ENCODE peak calls at places on chromosomes 1 and 21, in nine cellular contexts. H is stimulated activated naive CD8-positive, alpha-beta T cell treated with anti-CD3 and anti-CD28 coated beads, Interleukin-15, Interleukin-2, amounts not matched to agents 100 U/mL and 50 U/mL, for 24 hours; K is OCI-LY7; Z is BE2C; R is pons; S is PC-3; T is lung microvascular endothelial cell; N is activated CD4-positive, alpha-beta T cell treated with anti-CD3 and anti-CD28 coated beads, Interleukin-2, amount 50 U/mL, for 48 hours; Q is activated CD8-positive, alpha-beta memory T cell treated with anti-CD3 and anti-CD28 coated beads, Interleukin-2, amount 10 ng/mL, durations not matched to agents 7 days and 5 days. W is an unnamed sample.

GRCh38 chr1:231883382-231883781 is 256.8 kb downstream of the DISC1 start:
- DNase-seq in Z (no peak), Q (no peak), R (no peak), K (no peak), S (no peak), H (no peak), N (no peak), T (no peak), W (peak; percentile 37)

GRCh38 chr1:198465201-198466144 is 75.0 kb downstream of the ATP6V1G3 start:
- DNase-seq in Q (no peak), K (peak; percentile 62), Z (no peak), S (peak; percentile 74), H (no peak), T (peak; percentile 77), R (peak; percentile 65), N (no peak), W (peak; percentile 60)

GRCh38 chr21:44337941-44338895 is 972 bp downstream of the CFAP410 start:
- DNase-seq in S (peak; percentile 66), Z (peak; percentile 69), Q (peak; percentile 61), K (peak; percentile 47), N (peak; percentile 35), T (peak; percentile 57), R (peak; percentile 84), H (no peak), W (peak; percentile 61)

GRCh38 chr1:201229771-201230635 is 39.4 kb downstream of the IGFN1 start:
- DNase-seq in N (no peak), S (peak; percentile 99), R (no peak), K (no peak), H (no peak), Z (no peak), Q (no peak), T (no peak), W (no peak)

GRCh38 chr1:165633624-165634023 is 2.6 kb downstream of the MGST3 start:
- DNase-seq in Q (peak; percentile 37), K (peak; percentile 17), R (no peak), T (peak; percentile 22), H (no peak), N (no peak), Z (no peak), S (peak; percentile 38), W (no peak)

GRCh38 chr1:61254629-61255323 is 172.4 kb downstream of the NFIA start:
- DNase-seq in K (no peak), N (no peak), T (peak; percentile 64), H (no peak), Q (peak; percentile 42), R (peak; percentile 79), S (peak; percentile 44), Z (peak; percentile 44), W (no peak)

GRCh38 chr1:236070753-236071152 is 5.9 kb upstream of the NID1 start:
- DNase-seq in R (no peak), N (no peak), Q (no peak), S (no peak), H (no peak), K (no peak), T (no peak), Z (no peak), W (no peak)

GRCh38 chr1:19452221-19452663 is 33.1 kb downstream of the CAPZB start:
- DNase-seq in T (peak; percentile 24), Z (no peak), N (no peak), H (no peak), Q (no peak), K (no peak), R (no peak), S (no peak), W (no peak)

GRCh38 chr1:167631987-167632680 is 2.1 kb downstream of the RCSD1 start:
- DNase-seq in H (peak; percentile 45), R (peak; percentile 52), Q (peak; percentile 77), N (peak; percentile 42), S (no peak), K (peak; percentile 75), T (no peak), Z (no peak), W (no peak)

GRCh38 chr1:87478231-87478630 is 149.6 kb downstream of the LMO4 start:
- DNase-seq in T (no peak), Z (no peak), Q (no peak), R (peak; percentile 58), H (no peak), N (no peak), S (peak; percentile 28), K (no peak), W (no peak)

GRCh38 chr1:41862411-41863221 is 56.1 kb downstream of the HIVEP3 start:
- DNase-seq in Q (peak; percentile 67), T (peak; percentile 75), Z (no peak), H (peak; percentile 64), N (peak; percentile 61), R (no peak), K (no peak), S (peak; percentile 96), W (no peak)

GRCh38 chr1:110770832-110771231 is 96.1 kb upstream of the KCNA3 start:
- DNase-seq in Q (no peak), Z (no peak), R (no peak), N (no peak), T (no peak), S (peak; percentile 22), H (no peak), K (no peak), W (no peak)

GRCh38 chr1:77063118-77063517 is 156.1 kb downstream of the PIGK start:
- DNase-seq in Q (no peak), S (peak; percentile 12), R (no peak), K (no peak), H (no peak), T (peak; percentile 27), N (no peak), Z (no peak), W (no peak)

GRCh38 chr1:98221926-98222325 is 301.1 kb upstream of the DPYD start:
- DNase-seq in S (no peak), T (peak; percentile 77), Q (no peak), H (no peak), K (no peak), Z (peak; percentile 53), N (no peak), R (peak; percentile 28), W (no peak)

GRCh38 chr1:226397011-226397926 is 10.6 kb downstream of the PARP1 start:
- DNase-seq in Q (no peak), T (no peak), S (no peak), R (no peak), Z (no peak), K (no peak), N (no peak), H (no peak), W (no peak)

GRCh38 chr1:169690489-169690888 is 20.9 kb downstream of the SELL start:
- DNase-seq in Z (no peak), N (no peak), R (no peak), H (no peak), S (no peak), Q (no peak), T (no peak), K (no peak), W (no peak)

GRCh38 chr1:17790383-17791054 is 35.4 kb downstream of the ACTL8 start:
- DNase-seq in T (no peak), Z (no peak), R (no peak), K (no peak), N (no peak), Q (no peak), S (no peak), H (no peak), W (no peak)

GRCh38 chr21:43600642-43601397 is 58.5 kb downstream of the HSF2BP start:
- DNase-seq in Q (no peak), K (no peak), Z (peak; percentile 27), H (no peak), T (no peak), R (no peak), S (peak; percentile 92), N (no peak), W (no peak)

GRCh38 chr1:2257245-2257627 is 29.1 kb downstream of the SKI start:
- DNase-seq in Z (no peak), H (no peak), R (peak; percentile 90), S (no peak), T (no peak), Q (no peak), N (no peak), K (no peak), W (no peak)

GRCh38 chr1:112618721-112619517 is at the start of gene ST7L:
- DNase-seq in S (peak; percentile 63), R (peak; percentile 85), K (peak; percentile 69), H (peak; percentile 69), Z (peak; percentile 84), T (peak; percentile 81), N (peak; percentile 56), Q (peak; percentile 74), W (peak; percentile 80)

GRCh38 chr1:201354151-201354900 is 23.2 kb downstream of the TNNT2 start:
- DNase-seq in Q (no peak), K (no peak), S (no peak), R (no peak), N (no peak), H (no peak), T (no peak), Z (no peak), W (no peak)

GRCh38 chr1:168431882-168432281 is 111.9 kb downstream of the XCL2 start:
- DNase-seq in Q (peak; percentile 36), S (no peak), T (no peak), Z (no peak), R (no peak), H (no peak), N (no peak), K (no peak), W (no peak)

GRCh38 chr1:198109316-198109715 is 47.5 kb upstream of the NEK7 start:
- DNase-seq in K (no peak), Q (no peak), T (no peak), R (no peak), N (no peak), S (peak; percentile 10), H (no peak), Z (no peak), W (no peak)

GRCh38 chr1:233665575-233666270 is 51.8 kb downstream of the KCNK1 start:
- DNase-seq in T (no peak), S (no peak), Z (no peak), H (no peak), R (no peak), N (no peak), Q (no peak), K (no peak), W (no peak)

GRCh38 chr1:103520822-103521221 is 4.7 kb upstream of the RNPC3 start:
- DNase-seq in H (no peak), R (no peak), Q (no peak), K (no peak), S (no peak), T (no peak), N (no peak), Z (no peak), W (no peak)

GRCh38 chr1:89050649-89051033 is 14.4 kb downstream of the GBP1 start:
- DNase-seq in Z (no peak), K (no peak), H (no peak), R (no peak), T (no peak), S (no peak), Q (no peak), N (no peak), W (no peak)

GRCh38 chr1:22018583-22019559 is 17.4 kb downstream of the CELA3A start:
- DNase-seq in S (peak; percentile 97), R (no peak), K (peak; percentile 38), Q (peak; percentile 78), N (peak; percentile 62), Z (peak; percentile 17), H (peak; percentile 68), T (peak; percentile 94), W (peak; percentile 6)

GRCh38 chr21:46096997-46097825 is 701 bp upstream of the COL6A2 start:
- DNase-seq in T (no peak), N (no peak), Q (no peak), R (no peak), H (no peak), S (no peak), Z (peak; percentile 11), K (no peak), W (no peak)

GRCh38 chr1:33972676-33973395 is 109.0 kb downstream of the HMGB4 start:
- DNase-seq in S (no peak), N (no peak), T (no peak), H (no peak), R (peak; percentile 89), K (no peak), Z (no peak), Q (no peak), W (peak; percentile 90)

GRCh38 chr1:60173006-60173405 is 99.4 kb upstream of the C1orf87 start:
- DNase-seq in T (no peak), S (no peak), Z (no peak), K (no peak), R (no peak), Q (no peak), H (no peak), N (no peak), W (no peak)